ENCODE peak calls at places on chromosomes 5 and 9, in eight cellular contexts. One of them, this sample, is unnamed.
A peak's percentile ranks its signal among the peaks of the same experiment; 100 is the strongest.

GRCh38 chr5:58261605-58262004 is 198.3 kb downstream of the PLK2 start:
- DNase-seq in hepatocyte: no peak
- DNase-seq in keratinocyte: no peak
- DNase-seq in mammary epithelial cell: peak; percentile 46
- DNase-seq in endothelial cell of umbilical vein: no peak
- DNase-seq in H1: no peak
- DNase-seq in HCT116: no peak
- DNase-seq in neural progenitor cell: no peak
- DNase-seq in this sample: no peak

GRCh38 chr9:129983891-129984290 is 59.1 kb downstream of the FNBP1 start:
- DNase-seq in hepatocyte: no peak
- DNase-seq in keratinocyte: no peak
- DNase-seq in mammary epithelial cell: no peak
- DNase-seq in endothelial cell of umbilical vein: no peak
- DNase-seq in H1: no peak
- DNase-seq in HCT116: no peak
- DNase-seq in neural progenitor cell: no peak
- DNase-seq in this sample: no peak

GRCh38 chr5:174281089-174281488 is 235.6 kb downstream of the NSG2 start:
- DNase-seq in hepatocyte: no peak
- DNase-seq in keratinocyte: no peak
- DNase-seq in mammary epithelial cell: no peak
- DNase-seq in endothelial cell of umbilical vein: no peak
- DNase-seq in H1: no peak
- DNase-seq in HCT116: no peak
- DNase-seq in neural progenitor cell: no peak
- DNase-seq in this sample: no peak

GRCh38 chr5:74035521-74035937 is 409.5 kb downstream of the ARHGEF28 start:
- DNase-seq in hepatocyte: peak; percentile 62
- DNase-seq in keratinocyte: no peak
- DNase-seq in mammary epithelial cell: peak; percentile 84
- DNase-seq in endothelial cell of umbilical vein: peak; percentile 57
- DNase-seq in H1: no peak
- DNase-seq in HCT116: peak; percentile 36
- DNase-seq in neural progenitor cell: no peak
- DNase-seq in this sample: peak; percentile 83

GRCh38 chr5:77851229-77852067 is 75.3 kb upstream of the TBCA start:
- DNase-seq in hepatocyte: peak; percentile 49
- DNase-seq in keratinocyte: no peak
- DNase-seq in mammary epithelial cell: no peak
- DNase-seq in endothelial cell of umbilical vein: peak; percentile 16
- DNase-seq in H1: peak; percentile 63
- DNase-seq in HCT116: no peak
- DNase-seq in neural progenitor cell: peak; percentile 71
- DNase-seq in this sample: no peak

GRCh38 chr9:88652876-88653275 is 117.9 kb downstream of the NXNL2 start:
- DNase-seq in hepatocyte: no peak
- DNase-seq in keratinocyte: no peak
- DNase-seq in mammary epithelial cell: no peak
- DNase-seq in endothelial cell of umbilical vein: no peak
- DNase-seq in H1: no peak
- DNase-seq in HCT116: no peak
- DNase-seq in neural progenitor cell: no peak
- DNase-seq in this sample: no peak

GRCh38 chr5:74950836-74951515 is 84.8 kb upstream of the FAM169A start:
- DNase-seq in hepatocyte: no peak
- DNase-seq in keratinocyte: no peak
- DNase-seq in mammary epithelial cell: no peak
- DNase-seq in endothelial cell of umbilical vein: no peak
- DNase-seq in H1: no peak
- DNase-seq in HCT116: no peak
- DNase-seq in neural progenitor cell: no peak
- DNase-seq in this sample: no peak

GRCh38 chr5:136028782-136029742 is at the start of gene TGFBI:
- DNase-seq in hepatocyte: peak; percentile 87
- DNase-seq in keratinocyte: no peak
- DNase-seq in mammary epithelial cell: peak; percentile 68
- DNase-seq in endothelial cell of umbilical vein: peak; percentile 47
- DNase-seq in H1: peak; percentile 79
- DNase-seq in HCT116: no peak
- DNase-seq in neural progenitor cell: peak; percentile 88
- DNase-seq in this sample: peak; percentile 55

GRCh38 chr5:142095651-142096330 is 12.8 kb upstream of the NDFIP1 start:
- DNase-seq in hepatocyte: no peak
- DNase-seq in keratinocyte: no peak
- DNase-seq in mammary epithelial cell: no peak
- DNase-seq in endothelial cell of umbilical vein: no peak
- DNase-seq in H1: no peak
- DNase-seq in HCT116: no peak
- DNase-seq in neural progenitor cell: no peak
- DNase-seq in this sample: no peak

GRCh38 chr5:83688321-83688720 is 32.3 kb downstream of the HAPLN1 start:
- DNase-seq in hepatocyte: no peak
- DNase-seq in keratinocyte: no peak
- DNase-seq in mammary epithelial cell: no peak
- DNase-seq in endothelial cell of umbilical vein: no peak
- DNase-seq in H1: no peak
- DNase-seq in HCT116: no peak
- DNase-seq in neural progenitor cell: no peak
- DNase-seq in this sample: no peak

GRCh38 chr5:1201327-1202025 is at the start of gene SLC6A19:
- DNase-seq in hepatocyte: no peak
- DNase-seq in keratinocyte: no peak
- DNase-seq in mammary epithelial cell: no peak
- DNase-seq in endothelial cell of umbilical vein: no peak
- DNase-seq in H1: no peak
- DNase-seq in HCT116: no peak
- DNase-seq in neural progenitor cell: no peak
- DNase-seq in this sample: no peak

GRCh38 chr5:40960027-40960426 is 50.7 kb downstream of the C7 start:
- DNase-seq in hepatocyte: no peak
- DNase-seq in keratinocyte: no peak
- DNase-seq in mammary epithelial cell: no peak
- DNase-seq in endothelial cell of umbilical vein: no peak
- DNase-seq in H1: no peak
- DNase-seq in HCT116: no peak
- DNase-seq in neural progenitor cell: no peak
- DNase-seq in this sample: peak; percentile 61

GRCh38 chr5:80034559-80034958 is 589 bp upstream of the THBS4 start:
- DNase-seq in hepatocyte: no peak
- DNase-seq in keratinocyte: no peak
- DNase-seq in mammary epithelial cell: no peak
- DNase-seq in endothelial cell of umbilical vein: no peak
- DNase-seq in H1: no peak
- DNase-seq in HCT116: no peak
- DNase-seq in neural progenitor cell: peak; percentile 27
- DNase-seq in this sample: no peak

GRCh38 chr5:80035839-80036238 is 691 bp downstream of the THBS4 start:
- DNase-seq in hepatocyte: no peak
- DNase-seq in keratinocyte: no peak
- DNase-seq in mammary epithelial cell: no peak
- DNase-seq in endothelial cell of umbilical vein: no peak
- DNase-seq in H1: no peak
- DNase-seq in HCT116: no peak
- DNase-seq in neural progenitor cell: peak; percentile 22
- DNase-seq in this sample: no peak

GRCh38 chr5:80033513-80033912 is 1.6 kb upstream of the THBS4 start:
- DNase-seq in hepatocyte: no peak
- DNase-seq in keratinocyte: no peak
- DNase-seq in mammary epithelial cell: peak; percentile 7
- DNase-seq in endothelial cell of umbilical vein: no peak
- DNase-seq in H1: no peak
- DNase-seq in HCT116: no peak
- DNase-seq in neural progenitor cell: no peak
- DNase-seq in this sample: no peak

GRCh38 chr5:80036621-80037020 is 1.5 kb downstream of the THBS4 start:
- DNase-seq in hepatocyte: no peak
- DNase-seq in keratinocyte: no peak
- DNase-seq in mammary epithelial cell: no peak
- DNase-seq in endothelial cell of umbilical vein: no peak
- DNase-seq in H1: no peak
- DNase-seq in HCT116: no peak
- DNase-seq in neural progenitor cell: no peak
- DNase-seq in this sample: no peak

DNA sequence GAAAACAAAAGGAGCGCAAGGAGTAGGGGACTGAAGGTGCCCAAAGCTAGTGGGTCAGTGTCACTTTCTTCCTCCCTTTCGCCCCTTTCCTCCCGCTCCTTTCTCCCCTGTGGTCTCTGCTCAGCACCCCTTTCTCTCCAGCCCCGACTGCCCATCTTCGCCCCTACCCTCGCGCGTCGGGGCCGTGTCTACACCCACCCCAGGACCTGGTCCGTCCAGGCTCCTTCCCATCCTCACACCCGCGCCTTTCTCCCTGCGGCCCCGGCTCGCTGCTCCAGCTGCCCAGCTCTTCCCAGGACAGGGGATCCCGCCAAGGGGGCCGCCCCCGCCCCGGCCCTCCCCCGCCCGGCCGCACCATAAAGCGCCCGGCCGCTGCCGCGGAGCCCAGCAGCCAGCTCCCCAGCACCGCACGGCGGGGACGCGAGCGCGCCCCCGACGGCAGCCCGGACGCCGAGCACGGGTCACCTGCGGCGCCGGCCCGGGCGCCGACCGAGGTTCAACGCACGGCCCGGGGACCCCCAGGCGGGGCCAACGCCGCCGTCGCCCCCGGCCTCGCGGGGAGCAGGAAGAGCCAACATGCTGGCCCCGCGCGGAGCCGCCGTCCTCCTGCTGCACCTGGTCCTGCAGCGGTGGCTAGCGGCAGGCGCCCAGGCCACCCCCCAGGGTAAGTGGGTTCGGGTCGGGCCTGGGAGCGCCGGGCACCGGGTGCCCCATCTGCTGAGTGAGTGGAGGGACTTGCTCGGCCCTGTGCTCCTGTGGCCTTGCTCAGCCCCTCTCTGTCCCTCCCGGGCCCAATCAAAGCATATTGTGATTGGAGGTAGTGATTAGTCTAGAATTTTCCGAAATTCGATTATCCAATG is at the start of gene THBS4:
- DNase-seq in hepatocyte: peak; percentile 18
- DNase-seq in keratinocyte: no peak
- DNase-seq in mammary epithelial cell: no peak
- DNase-seq in endothelial cell of umbilical vein: no peak
- DNase-seq in H1: peak; percentile 77
- DNase-seq in HCT116: no peak
- DNase-seq in neural progenitor cell: peak; percentile 76
- DNase-seq in this sample: no peak
- TF ChIP-seq EZH2 in hepatocyte: no peak
- TF ChIP-seq EZH2 in keratinocyte: peak; percentile 97
- TF ChIP-seq EZH2 in mammary epithelial cell: peak; percentile 86
- TF ChIP-seq EZH2 in endothelial cell of umbilical vein: peak; percentile 91
- TF ChIP-seq EZH2 in H1: no peak
- TF ChIP-seq EZH2 in HCT116: no peak
- TF ChIP-seq EZH2 in neural progenitor cell: no peak
- TF ChIP-seq EZH2 in this sample: no peak

GRCh38 chr5:115657125-115657882 is 31.5 kb upstream of the TMED7 start:
- DNase-seq in hepatocyte: no peak
- DNase-seq in keratinocyte: no peak
- DNase-seq in mammary epithelial cell: peak; percentile 11
- DNase-seq in endothelial cell of umbilical vein: no peak
- DNase-seq in H1: no peak
- DNase-seq in HCT116: no peak
- DNase-seq in neural progenitor cell: no peak
- DNase-seq in this sample: no peak
- TF ChIP-seq EZH2 in hepatocyte: no peak
- TF ChIP-seq EZH2 in keratinocyte: no peak
- TF ChIP-seq EZH2 in mammary epithelial cell: no peak
- TF ChIP-seq EZH2 in endothelial cell of umbilical vein: no peak
- TF ChIP-seq EZH2 in H1: no peak
- TF ChIP-seq EZH2 in HCT116: no peak
- TF ChIP-seq EZH2 in neural progenitor cell: no peak
- TF ChIP-seq EZH2 in this sample: no peak

DNA sequence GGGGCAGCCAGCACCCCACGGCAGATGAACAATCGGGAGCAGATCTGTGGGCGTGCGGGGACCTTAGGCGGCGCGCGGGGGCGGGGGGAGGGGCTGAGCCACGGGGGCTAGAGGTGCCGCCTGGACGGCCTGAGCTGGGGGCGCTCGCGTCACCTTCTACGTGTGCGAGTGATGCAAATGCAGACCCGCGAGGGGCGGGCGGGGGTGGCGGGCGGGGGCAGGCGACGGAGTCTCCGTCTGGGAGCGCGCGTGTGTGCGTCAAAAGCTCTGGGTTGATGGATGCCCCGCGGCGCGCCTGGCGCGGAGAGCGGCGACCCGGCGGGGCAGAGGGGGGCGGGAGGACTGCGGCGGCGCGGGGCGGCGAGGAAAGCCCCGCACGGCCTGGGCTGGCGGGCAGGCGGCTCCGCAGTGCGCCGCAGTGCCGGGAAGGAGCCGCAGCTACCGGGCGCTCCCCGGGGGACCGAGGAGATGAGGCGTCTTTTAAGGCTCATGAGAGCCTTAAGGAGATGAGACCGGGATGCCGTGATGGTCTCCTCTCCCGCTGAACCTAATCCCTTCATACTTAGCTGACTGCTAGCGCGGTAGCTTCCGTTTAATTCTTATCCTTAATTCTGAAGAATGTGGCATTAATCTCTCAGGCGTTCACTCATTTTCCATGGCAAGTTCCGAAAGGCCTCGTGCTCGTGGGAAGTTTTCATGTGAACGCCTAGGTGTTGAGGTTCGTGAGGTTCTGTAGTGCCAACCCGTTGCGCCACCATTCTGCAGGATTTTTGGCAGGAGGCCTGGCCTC is 1.5 kb downstream of the SV2C start:
- DNase-seq in hepatocyte: peak; percentile 9
- DNase-seq in keratinocyte: no peak
- DNase-seq in mammary epithelial cell: no peak
- DNase-seq in endothelial cell of umbilical vein: no peak
- DNase-seq in H1: peak; percentile 62
- DNase-seq in HCT116: no peak
- DNase-seq in neural progenitor cell: peak; percentile 76
- DNase-seq in this sample: no peak
- TF ChIP-seq EZH2 in hepatocyte: peak; percentile 6
- TF ChIP-seq EZH2 in keratinocyte: peak; percentile 94
- TF ChIP-seq EZH2 in mammary epithelial cell: peak; percentile 83
- TF ChIP-seq EZH2 in endothelial cell of umbilical vein: no peak
- TF ChIP-seq EZH2 in H1: no peak
- TF ChIP-seq EZH2 in HCT116: no peak
- TF ChIP-seq EZH2 in neural progenitor cell: no peak
- TF ChIP-seq EZH2 in this sample: no peak

DNA sequence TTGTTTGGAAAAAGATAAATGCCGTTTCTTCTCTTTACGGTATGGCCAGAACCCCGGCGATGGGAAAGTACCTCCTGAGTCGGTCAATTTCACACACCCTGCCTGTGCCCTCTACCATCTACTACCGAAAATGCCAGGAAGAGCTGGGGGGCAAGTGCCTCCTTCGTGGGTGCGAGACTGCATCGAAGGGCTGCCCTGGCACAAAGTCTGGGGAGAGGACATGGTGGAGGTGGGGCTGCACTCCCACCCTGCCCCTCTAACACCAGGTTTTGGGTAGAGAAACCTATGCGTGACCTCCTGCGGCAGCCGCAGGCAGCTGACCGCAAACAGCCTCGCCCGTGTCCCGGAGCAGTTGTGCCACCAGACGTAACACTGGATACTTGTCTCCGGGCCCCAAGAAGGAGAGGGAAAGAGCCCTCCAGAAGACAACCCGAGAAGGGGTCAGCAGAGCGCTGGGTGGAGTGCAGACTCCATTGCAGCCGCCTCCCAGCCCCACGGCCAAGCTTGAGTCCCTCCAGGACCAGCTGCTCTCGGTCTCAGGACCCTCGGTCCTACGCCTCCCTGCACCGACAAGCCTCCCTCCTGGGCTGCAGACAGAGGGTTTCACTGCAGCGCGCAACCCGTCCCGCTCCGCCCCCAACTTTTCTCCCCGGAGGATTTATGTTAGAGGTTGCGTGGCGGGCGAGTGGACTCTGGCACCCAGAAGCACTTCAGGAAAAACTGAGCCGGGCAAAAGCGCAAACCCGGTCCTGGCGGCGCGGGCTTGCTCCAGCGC is 823 bp upstream of the PRDM6 start:
- DNase-seq in hepatocyte: peak; percentile 56
- DNase-seq in keratinocyte: no peak
- DNase-seq in mammary epithelial cell: no peak
- DNase-seq in endothelial cell of umbilical vein: peak; percentile 15
- DNase-seq in H1: peak; percentile 75
- DNase-seq in HCT116: no peak
- DNase-seq in neural progenitor cell: peak; percentile 54
- DNase-seq in this sample: no peak
- TF ChIP-seq EZH2 in hepatocyte: no peak
- TF ChIP-seq EZH2 in keratinocyte: peak; percentile 28
- TF ChIP-seq EZH2 in mammary epithelial cell: no peak
- TF ChIP-seq EZH2 in endothelial cell of umbilical vein: peak; percentile 79
- TF ChIP-seq EZH2 in H1: peak; percentile 94
- TF ChIP-seq EZH2 in HCT116: no peak
- TF ChIP-seq EZH2 in neural progenitor cell: peak; percentile 92
- TF ChIP-seq EZH2 in this sample: no peak